ENCODE peak calls at places on chromosomes 11 and 22, in five cellular contexts. One of them, this sample, is unnamed.
A peak's percentile ranks its signal among the peaks of the same experiment; 100 is the strongest.

GRCh38 chr22:25668437-25668836 is 73.6 kb upstream of the MYO18B start:
- DNase-seq in heart right ventricle: no peak
- DNase-seq in ovary: peak; percentile 72
- DNase-seq in breast epithelium: no peak
- DNase-seq in fibroblast of lung: peak; percentile 95
- DNase-seq in this sample: no peak

GRCh38 chr11:26319906-26320305 is 12.0 kb upstream of the ANO3 start:
- DNase-seq in fibroblast of lung: peak; percentile 48
- DNase-seq in heart right ventricle: no peak
- DNase-seq in breast epithelium: no peak
- DNase-seq in ovary: no peak
- DNase-seq in this sample: no peak

GRCh38 chr11:17388609-17389204 is at the start of gene KCNJ11:
- DNase-seq in ovary: no peak
- DNase-seq in breast epithelium: no peak
- DNase-seq in fibroblast of lung: no peak
- DNase-seq in heart right ventricle: no peak
- DNase-seq in this sample: no peak

GRCh38 chr11:69578167-69578566 is 62.8 kb upstream of the CCND1 start:
- DNase-seq in fibroblast of lung: no peak
- DNase-seq in heart right ventricle: no peak
- DNase-seq in ovary: no peak
- DNase-seq in breast epithelium: no peak
- DNase-seq in this sample: no peak

GRCh38 chr22:49020314-49020713 is 807.4 kb downstream of the BRD1 start:
- DNase-seq in heart right ventricle: no peak
- DNase-seq in fibroblast of lung: no peak
- DNase-seq in breast epithelium: no peak
- DNase-seq in ovary: no peak
- DNase-seq in this sample: no peak

GRCh38 chr11:128448487-128448886 is 138.9 kb downstream of the ETS1 start:
- DNase-seq in heart right ventricle: no peak
- DNase-seq in breast epithelium: no peak
- DNase-seq in fibroblast of lung: no peak
- DNase-seq in ovary: no peak
- DNase-seq in this sample: no peak

GRCh38 chr22:35839811-35840739 is 122.4 kb downstream of the APOL5 start:
- DNase-seq in breast epithelium: peak; percentile 68
- DNase-seq in ovary: peak; percentile 89
- DNase-seq in fibroblast of lung: peak; percentile 98
- DNase-seq in heart right ventricle: peak; percentile 79
- DNase-seq in this sample: no peak

GRCh38 chr11:103805688-103806009 is 230.8 kb upstream of the DDI1 start:
- DNase-seq in ovary: no peak
- DNase-seq in fibroblast of lung: no peak
- DNase-seq in breast epithelium: no peak
- DNase-seq in heart right ventricle: no peak
- DNase-seq in this sample: no peak

GRCh38 chr11:19419813-19420212 is 179.1 kb upstream of the E2F8 start:
- DNase-seq in fibroblast of lung: peak; percentile 49
- DNase-seq in ovary: no peak
- DNase-seq in breast epithelium: no peak
- DNase-seq in heart right ventricle: no peak
- DNase-seq in this sample: no peak

GRCh38 chr11:92759571-92760214 is 209.8 kb upstream of the MTNR1B start:
- DNase-seq in breast epithelium: no peak
- DNase-seq in ovary: no peak
- DNase-seq in heart right ventricle: no peak
- DNase-seq in fibroblast of lung: no peak
- DNase-seq in this sample: no peak
- H3K4me1 ChIP-seq in breast epithelium: no peaks in the 10 kb centered on the region
- H3K4me1 ChIP-seq in ovary: no peaks in the 10 kb centered on the region
- H3K4me1 ChIP-seq in heart right ventricle: no peaks in the 10 kb centered on the region
- H3K4me1 ChIP-seq in fibroblast of lung: no peaks in the 10 kb centered on the region
- H3K4me1 ChIP-seq in this sample: no peaks in the 10 kb centered on the region

GRCh38 chr22:20983081-20983745 is 1.1 kb downstream of the LZTR1 start:
- DNase-seq in fibroblast of lung: no peak
- DNase-seq in ovary: no peak
- DNase-seq in breast epithelium: no peak
- DNase-seq in heart right ventricle: no peak
- DNase-seq in this sample: no peak
- H3K27ac ChIP-seq in fibroblast of lung: peak overlapping the region; percentile 87
- H3K27ac ChIP-seq in ovary: no peak overlapping the region
- H3K27ac ChIP-seq in breast epithelium: no peak overlapping the region
- H3K27ac ChIP-seq in heart right ventricle: peak overlapping the region; percentile 93
- H3K27ac ChIP-seq in this sample: peak overlapping the region; percentile 64

GRCh38 chr22:22714600-22715361 is 70.4 kb downstream of the GGTLC2 start:
- DNase-seq in breast epithelium: no peak
- DNase-seq in heart right ventricle: no peak
- DNase-seq in fibroblast of lung: no peak
- DNase-seq in ovary: no peak
- DNase-seq in this sample: no peak

GRCh38 chr22:22720201-22720723 is 75.8 kb downstream of the GGTLC2 start:
- DNase-seq in breast epithelium: no peak
- DNase-seq in ovary: no peak
- DNase-seq in heart right ventricle: no peak
- DNase-seq in fibroblast of lung: peak; percentile 57
- DNase-seq in this sample: no peak

GRCh38 chr22:22720724-22721261 is 76.4 kb downstream of the GGTLC2 start:
- DNase-seq in breast epithelium: no peak
- DNase-seq in ovary: no peak
- DNase-seq in heart right ventricle: no peak
- DNase-seq in fibroblast of lung: no peak
- DNase-seq in this sample: no peak

GRCh38 chr22:22716136-22716535 is 71.7 kb downstream of the GGTLC2 start:
- DNase-seq in ovary: no peak
- DNase-seq in heart right ventricle: no peak
- DNase-seq in breast epithelium: no peak
- DNase-seq in fibroblast of lung: no peak
- DNase-seq in this sample: no peak

GRCh38 chr22:22717723-22718122 is 73.3 kb downstream of the GGTLC2 start:
- DNase-seq in ovary: no peak
- DNase-seq in heart right ventricle: no peak
- DNase-seq in breast epithelium: no peak
- DNase-seq in fibroblast of lung: no peak
- DNase-seq in this sample: no peak
- H3K4me1 ChIP-seq in ovary: peaks cover 9% of the 10 kb centered on the region
- H3K4me1 ChIP-seq in heart right ventricle: no peaks in the 10 kb centered on the region
- H3K4me1 ChIP-seq in breast epithelium: no peaks in the 10 kb centered on the region
- H3K4me1 ChIP-seq in fibroblast of lung: no peaks in the 10 kb centered on the region
- H3K4me1 ChIP-seq in this sample: no peaks in the 10 kb centered on the region

GRCh38 chr11:76150141-76150540 is 56.2 kb downstream of the WNT11 start:
- DNase-seq in fibroblast of lung: no peak
- DNase-seq in ovary: no peak
- DNase-seq in heart right ventricle: no peak
- DNase-seq in breast epithelium: no peak
- DNase-seq in this sample: no peak

GRCh38 chr11:76152741-76153608 is 53.3 kb downstream of the WNT11 start:
- DNase-seq in breast epithelium: no peak
- DNase-seq in fibroblast of lung: no peak
- DNase-seq in ovary: no peak
- DNase-seq in heart right ventricle: no peak
- DNase-seq in this sample: no peak

GRCh38 chr11:76153609-76153949 is 52.7 kb downstream of the WNT11 start:
- DNase-seq in breast epithelium: no peak
- DNase-seq in fibroblast of lung: no peak
- DNase-seq in heart right ventricle: no peak
- DNase-seq in ovary: no peak
- DNase-seq in this sample: no peak

GRCh38 chr11:76151561-76152085 is 54.7 kb downstream of the WNT11 start:
- DNase-seq in heart right ventricle: no peak
- DNase-seq in fibroblast of lung: no peak
- DNase-seq in ovary: no peak
- DNase-seq in breast epithelium: no peak
- DNase-seq in this sample: no peak

GRCh38 chr11:76152086-76152658 is 54.1 kb downstream of the WNT11 start:
- DNase-seq in breast epithelium: peak; percentile 84
- DNase-seq in heart right ventricle: peak; percentile 93
- DNase-seq in fibroblast of lung: peak; percentile 76
- DNase-seq in ovary: peak; percentile 80
- DNase-seq in this sample: peak; percentile 49
- H3K27ac ChIP-seq in breast epithelium: no peak overlapping the region
- H3K27ac ChIP-seq in heart right ventricle: peak overlapping the region; percentile 32
- H3K27ac ChIP-seq in fibroblast of lung: no peak overlapping the region
- H3K27ac ChIP-seq in ovary: no peak overlapping the region
- H3K27ac ChIP-seq in this sample: no peak overlapping the region

GRCh38 chr11:276219-276618 is 2.0 kb upstream of the NLRP6 start:
- DNase-seq in ovary: no peak
- DNase-seq in breast epithelium: no peak
- DNase-seq in heart right ventricle: no peak
- DNase-seq in fibroblast of lung: no peak
- DNase-seq in this sample: no peak

GRCh38 chr11:280762-281485 is 2.7 kb downstream of the NLRP6 start:
- DNase-seq in heart right ventricle: no peak
- DNase-seq in breast epithelium: peak; percentile 44
- DNase-seq in ovary: no peak
- DNase-seq in fibroblast of lung: no peak
- DNase-seq in this sample: no peak

GRCh38 chr11:279966-280761 is 2.0 kb downstream of the NLRP6 start:
- DNase-seq in fibroblast of lung: no peak
- DNase-seq in breast epithelium: peak; percentile 52
- DNase-seq in heart right ventricle: peak; percentile 24
- DNase-seq in ovary: no peak
- DNase-seq in this sample: no peak

GRCh38 chr11:279040-279965 is 1.1 kb downstream of the NLRP6 start:
- DNase-seq in ovary: no peak
- DNase-seq in heart right ventricle: no peak
- DNase-seq in breast epithelium: peak; percentile 43
- DNase-seq in fibroblast of lung: no peak
- DNase-seq in this sample: no peak

GRCh38 chr11:278001-278951 is at the start of gene NLRP6:
- DNase-seq in heart right ventricle: no peak
- DNase-seq in breast epithelium: peak; percentile 35
- DNase-seq in fibroblast of lung: no peak
- DNase-seq in ovary: no peak
- DNase-seq in this sample: no peak
- H3K4me1 ChIP-seq in heart right ventricle: peaks cover 29% of the 10 kb centered on the region
- H3K4me1 ChIP-seq in breast epithelium: no peaks in the 10 kb centered on the region
- H3K4me1 ChIP-seq in fibroblast of lung: no peaks in the 10 kb centered on the region
- H3K4me1 ChIP-seq in ovary: peaks cover 3% of the 10 kb centered on the region
- H3K4me1 ChIP-seq in this sample: peaks cover 45% of the 10 kb centered on the region

DNA sequence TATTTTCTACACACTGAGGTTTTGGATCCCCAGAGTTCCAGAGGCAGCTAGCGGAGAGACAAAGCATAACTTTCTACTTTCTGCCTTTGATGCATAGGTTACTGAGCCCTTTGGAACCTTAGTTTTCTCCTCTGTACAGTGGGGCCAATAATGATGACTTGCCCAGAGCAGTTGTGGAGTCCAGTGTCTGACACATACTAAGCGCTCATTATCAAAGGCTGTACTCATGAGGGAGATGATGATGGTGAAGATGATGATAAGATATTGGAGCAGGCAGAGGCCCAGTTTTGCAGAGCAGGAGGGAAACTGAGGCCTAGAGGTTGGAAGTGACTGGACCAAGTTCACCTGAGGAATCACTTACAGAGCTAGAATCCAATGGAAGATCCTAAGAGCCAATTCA is 458.0 kb downstream of the MIAT start:
- DNase-seq in ovary: no peak
- DNase-seq in fibroblast of lung: no peak
- DNase-seq in breast epithelium: no peak
- DNase-seq in heart right ventricle: no peak
- DNase-seq in this sample: no peak
- H3K27ac ChIP-seq in ovary: no peak overlapping the region
- H3K27ac ChIP-seq in fibroblast of lung: no peak overlapping the region
- H3K27ac ChIP-seq in breast epithelium: no peak overlapping the region
- H3K27ac ChIP-seq in heart right ventricle: no peak overlapping the region
- H3K27ac ChIP-seq in this sample: no peak overlapping the region

DNA sequence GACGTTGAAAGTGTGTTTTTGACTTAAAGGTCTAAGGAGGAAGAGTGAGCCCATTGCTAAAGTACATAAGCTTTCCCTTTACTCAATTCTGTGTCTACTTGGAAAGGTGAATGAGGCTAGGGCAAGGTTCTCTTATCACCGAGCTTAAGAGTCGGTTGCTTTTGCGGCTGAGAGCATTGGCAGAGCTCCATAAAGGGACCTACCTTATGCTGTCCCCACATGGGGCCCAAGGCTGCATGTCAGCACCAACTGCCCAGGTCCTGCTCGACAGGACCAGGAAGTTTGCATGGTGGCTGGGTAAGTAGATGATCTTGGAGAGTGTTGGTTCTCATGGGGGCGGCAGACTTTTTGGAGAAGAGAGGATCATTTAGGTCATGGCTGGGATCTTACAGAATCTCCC is 91.2 kb downstream of the ZBTB16 start:
- DNase-seq in breast epithelium: no peak
- DNase-seq in heart right ventricle: no peak
- DNase-seq in ovary: no peak
- DNase-seq in fibroblast of lung: no peak
- DNase-seq in this sample: no peak
- H3K4me1 ChIP-seq in breast epithelium: peaks cover 14% of the 10 kb centered on the region
- H3K4me1 ChIP-seq in heart right ventricle: peaks cover 90% of the 10 kb centered on the region
- H3K4me1 ChIP-seq in ovary: peaks cover 30% of the 10 kb centered on the region
- H3K4me1 ChIP-seq in fibroblast of lung: no peaks in the 10 kb centered on the region
- H3K4me1 ChIP-seq in this sample: no peaks in the 10 kb centered on the region

GRCh38 chr22:19206287-19206686 is 27.8 kb upstream of the SLC25A1 start:
- DNase-seq in fibroblast of lung: no peak
- DNase-seq in heart right ventricle: no peak
- DNase-seq in ovary: no peak
- DNase-seq in breast epithelium: no peak
- DNase-seq in this sample: no peak
- H3K27ac ChIP-seq in fibroblast of lung: no peak overlapping the region
- H3K27ac ChIP-seq in heart right ventricle: no peak overlapping the region
- H3K27ac ChIP-seq in ovary: no peak overlapping the region
- H3K27ac ChIP-seq in breast epithelium: no peak overlapping the region
- H3K27ac ChIP-seq in this sample: no peak overlapping the region

This sample was measured in effector memory CD4-positive, alpha-beta T cell.